ENCODE peak calls at places on chromosomes 4 and X, in nine cellular contexts. O is stomach, Q is GM23338, Y is sigmoid colon, M is suprapubic skin, F is endothelial cell of umbilical vein, V is HCT116, B is SK-N-SH, N is H1. E is an unnamed sample.

GRCh38 chr4:30718021-30718888 is 1.9 kb upstream of the PCDH7 start:
- DNase-seq in B (peak; percentile 46), O (peak; percentile 31), F (peak; percentile 76), N (peak; percentile 80), Q (peak; percentile 71), M (no peak), V (no peak), Y (peak; percentile 83), E (no peak)

GRCh38 chr4:123649644-123650356 is 253.2 kb downstream of the SPRY1 start:
- DNase-seq in V (no peak), F (no peak), O (peak; percentile 49), M (no peak), Q (peak; percentile 54), B (no peak), N (no peak), Y (peak; percentile 75), E (no peak)

GRCh38 chr4:184792950-184793555 is 32.7 kb downstream of the ACSL1 start:
- DNase-seq in Q (no peak), B (no peak), M (no peak), N (no peak), Y (no peak), F (peak; percentile 76), O (no peak), V (peak; percentile 63), E (peak; percentile 82)

GRCh38 chr4:123587983-123588494 is 191.4 kb downstream of the SPRY1 start:
- DNase-seq in Q (no peak), O (peak; percentile 43), Y (peak; percentile 84), M (no peak), V (peak; percentile 63), B (peak; percentile 52), N (no peak), F (peak; percentile 65), E (peak; percentile 77)

GRCh38 chr4:99091174-99091573 is 2.6 kb upstream of the ADH5 start:
- DNase-seq in B (no peak), N (no peak), O (no peak), F (no peak), Q (no peak), V (no peak), Y (no peak), M (no peak), E (no peak)

GRCh38 chr4:38889143-38889542 is 21.5 kb downstream of the FAM114A1 start:
- DNase-seq in B (no peak), Y (no peak), F (peak; percentile 89), M (no peak), O (no peak), Q (no peak), V (peak; percentile 83), N (no peak), E (no peak)

GRCh38 chrX:102546818-102547493 is 30.4 kb upstream of the TMSB15A start:
- DNase-seq in B (peak; percentile 54), Y (no peak), M (no peak), O (no peak), F (no peak), N (peak; percentile 43), Q (no peak), V (no peak), E (no peak)

GRCh38 chr4:34183916-34184315 is 2060.4 kb downstream of the ARAP2 start:
- DNase-seq in B (no peak), O (no peak), F (no peak), Y (no peak), V (no peak), Q (no peak), N (no peak), M (no peak), E (no peak)

DNA sequence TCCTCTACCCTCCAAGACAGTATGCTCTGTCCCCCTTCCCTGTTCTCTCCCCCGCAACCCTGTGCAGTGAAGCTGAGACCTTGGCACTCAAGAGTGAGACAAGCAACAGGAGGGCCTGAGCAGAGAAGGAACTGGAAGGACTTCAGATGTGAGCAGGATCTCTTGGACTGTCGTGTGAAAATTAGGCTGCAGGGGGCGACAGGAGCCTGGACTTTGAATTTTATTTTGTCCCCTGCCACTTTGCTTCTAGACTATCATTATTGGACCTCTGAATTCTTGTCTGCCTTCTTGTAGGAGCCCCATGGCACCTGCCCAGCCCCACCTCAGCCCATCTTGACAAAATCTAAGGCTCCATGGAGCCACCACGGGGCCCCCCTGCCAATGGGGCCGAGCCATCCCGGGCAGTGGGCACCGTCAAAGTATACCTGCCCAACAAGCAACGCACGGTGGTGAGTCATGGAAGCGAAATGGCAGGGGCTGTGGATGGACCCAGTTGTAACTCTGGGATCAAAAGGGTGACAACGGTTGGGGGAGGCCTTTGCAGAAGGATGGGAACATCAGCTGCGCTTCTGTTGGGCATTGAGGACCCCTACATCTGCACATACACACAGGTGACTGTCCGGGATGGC is 1.7 kb downstream of the ARAF start:
- DNase-seq in F (peak; percentile 47), B (no peak), Q (peak; percentile 27), O (no peak), V (no peak), M (no peak), Y (no peak), N (no peak), E (no peak)
- TF ChIP-seq CTCF in F (peak; percentile 47), B (peak; percentile 55), Q (peak; percentile 44), O (no peak), V (peak; percentile 42), M (no peak), Y (no peak), N (peak; percentile 46), E (peak; percentile 65)

GRCh38 chr4:14023901-14024300 is 396.4 kb upstream of the BOD1L1 start:
- DNase-seq in F (no peak), V (no peak), N (no peak), M (no peak), O (no peak), B (no peak), Y (no peak), Q (no peak), E (no peak)

GRCh38 chr4:14023036-14023435 is 395.5 kb upstream of the BOD1L1 start:
- DNase-seq in O (no peak), N (no peak), Q (no peak), M (no peak), Y (no peak), F (no peak), B (no peak), V (no peak), E (no peak)

GRCh38 chr4:14025891-14026290 is 398.4 kb upstream of the BOD1L1 start:
- DNase-seq in V (no peak), M (no peak), Y (no peak), B (no peak), Q (no peak), N (no peak), F (no peak), O (no peak), E (no peak)

GRCh38 chr4:14025093-14025492 is 397.6 kb upstream of the BOD1L1 start:
- DNase-seq in M (no peak), Q (no peak), B (no peak), Y (no peak), N (no peak), O (no peak), V (no peak), F (no peak), E (no peak)

DNA sequence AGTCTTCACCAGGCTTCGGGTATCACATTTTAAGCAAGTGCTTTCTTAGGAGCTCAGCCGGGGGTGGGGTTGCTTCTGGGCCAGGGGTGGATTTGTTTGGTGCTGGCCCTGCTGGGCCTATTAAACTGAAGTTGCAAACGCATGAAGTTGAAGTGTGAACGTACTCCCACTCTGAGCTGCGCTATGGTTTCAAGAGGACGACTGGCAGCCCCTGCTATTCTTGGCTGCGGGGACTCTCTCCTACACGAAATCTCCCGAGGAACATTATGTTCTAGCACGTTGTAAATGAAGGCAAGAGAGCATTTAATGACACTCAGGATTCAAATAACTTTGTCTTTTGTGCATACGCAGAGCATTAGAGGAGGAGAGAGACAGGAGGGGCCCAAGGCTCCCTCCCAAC is 401.3 kb upstream of the BOD1L1 start:
- DNase-seq in V (no peak), Y (peak; percentile 64), O (no peak), M (no peak), N (no peak), F (no peak), Q (peak; percentile 23), B (no peak), E (no peak)
- TF ChIP-seq POLR2AphosphoS5 in V (no peak), Y (peak; percentile 27), O (no peak), M (no peak), N (no peak), F (no peak), Q (no peak), B (no peak), E (no peak)

DNA sequence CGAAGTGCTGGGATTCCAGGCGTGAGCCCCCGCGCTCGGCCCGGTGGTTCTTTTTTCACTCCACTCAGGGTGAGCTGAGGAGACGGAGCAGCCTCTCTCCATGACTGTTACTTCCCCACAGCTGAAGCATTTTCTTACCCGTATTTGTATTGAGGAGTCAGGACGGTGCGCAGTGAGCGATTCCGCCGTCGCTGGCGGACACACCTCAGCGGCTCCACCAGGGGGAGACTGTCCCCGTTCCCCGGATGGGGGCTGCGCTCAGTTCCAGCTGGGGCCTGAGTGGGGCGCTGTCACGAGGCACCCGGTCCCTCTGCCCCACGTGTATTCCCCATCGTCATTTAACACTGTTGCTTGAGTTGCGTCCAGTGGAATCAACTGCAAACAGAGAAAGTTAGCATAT is 844.0 kb upstream of the FRG1 start:
- DNase-seq in B (peak; percentile 54), N (peak; percentile 86), M (no peak), Q (peak; percentile 71), V (no peak), F (no peak), O (no peak), Y (no peak), E (no peak)
- TF ChIP-seq CTCF in B (peak; percentile 38), N (peak; percentile 99), M (no peak), Q (peak; percentile 89), V (peak; percentile 72), F (no peak), O (no peak), Y (no peak), E (no peak)

GRCh38 chrX:20519077-20519617 is 252.4 kb upstream of the RPS6KA3 start:
- DNase-seq in Y (no peak), F (no peak), Q (no peak), B (no peak), M (no peak), O (no peak), V (no peak), N (no peak), E (no peak)

GRCh38 chrX:20517565-20517964 is 250.9 kb upstream of the RPS6KA3 start:
- DNase-seq in V (no peak), N (no peak), F (no peak), Y (no peak), M (no peak), O (no peak), B (no peak), Q (no peak), E (no peak)

GRCh38 chrX:20514358-20514757 is 247.6 kb upstream of the RPS6KA3 start:
- DNase-seq in Y (no peak), B (no peak), M (no peak), O (no peak), V (peak; percentile 58), F (peak; percentile 65), Q (no peak), N (no peak), E (no peak)

GRCh38 chrX:20513185-20513584 is 246.5 kb upstream of the RPS6KA3 start:
- DNase-seq in M (no peak), B (no peak), O (no peak), Q (no peak), N (no peak), F (peak; percentile 28), Y (no peak), V (no peak), E (no peak)

DNA sequence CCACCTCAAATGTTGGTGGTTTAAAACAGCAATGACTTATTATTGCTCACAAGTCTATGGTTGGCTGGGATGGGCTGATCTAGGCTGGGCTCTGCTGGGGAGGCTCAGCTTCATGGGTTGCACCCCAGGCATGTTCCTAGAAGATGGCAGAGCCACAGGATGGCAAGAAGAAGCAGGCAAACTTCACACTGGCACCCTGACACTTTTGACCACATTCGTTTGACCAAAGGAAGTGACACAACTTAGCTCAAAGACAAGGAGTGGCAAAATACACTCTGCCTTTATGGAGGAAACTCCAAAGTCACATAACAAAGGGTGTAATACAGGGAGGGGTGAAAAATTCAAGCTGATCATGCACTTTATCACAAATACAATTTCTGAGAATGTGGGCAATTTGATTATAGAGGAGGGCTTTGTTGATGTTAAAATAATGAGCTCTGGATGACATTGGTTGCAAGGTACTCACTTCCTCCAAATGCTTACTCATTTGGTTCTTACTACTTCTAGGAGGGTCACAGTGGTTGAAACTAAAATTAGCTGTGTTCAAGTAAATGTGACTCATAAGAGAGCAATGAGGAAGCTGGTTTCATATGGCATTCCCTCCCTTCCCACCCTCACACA is 249.2 kb upstream of the RPS6KA3 start:
- DNase-seq in V (peak; percentile 73), Q (no peak), Y (no peak), N (no peak), O (no peak), M (no peak), B (no peak), F (peak; percentile 72), E (peak; percentile 25)
- TF ChIP-seq POLR2AphosphoS5 in V (peak; percentile 32), Q (no peak), Y (no peak), N (no peak), O (no peak), M (no peak), B (peak; percentile 23), F (peak; percentile 42), E (no peak)